ENCODE peak calls at places on chromosome 7, in eight cellular contexts. One of them, this sample, is unnamed.

GRCh38 chr7:54839538-54840213 is 80.7 kb upstream of the SEC61G start:
- DNase-seq in CD14-positive monocyte: no peak
- DNase-seq in psoas muscle: peak; percentile 79
- DNase-seq in NCI-H526 treated with DMSO at 0.1 percent for 48 hours: no peak
- DNase-seq in fibroblast of pulmonary artery: peak; percentile 49
- DNase-seq in D341Med: peak; percentile 55
- DNase-seq in activated T-cell treated with anti-CD3 and anti-CD28 coated beads, Interleukin-2, amount 50 U/mL, for 1 hour: no peak
- DNase-seq in B cell: no peak
- DNase-seq in this sample: no peak

GRCh38 chr7:43296306-43296705 is 183.9 kb downstream of the HECW1 start:
- DNase-seq in B cell: no peak
- DNase-seq in psoas muscle: peak; percentile 20
- DNase-seq in CD14-positive monocyte: no peak
- DNase-seq in activated T-cell treated with anti-CD3 and anti-CD28 coated beads, Interleukin-2, amount 50 U/mL, for 1 hour: no peak
- DNase-seq in fibroblast of pulmonary artery: no peak
- DNase-seq in NCI-H526 treated with DMSO at 0.1 percent for 48 hours: no peak
- DNase-seq in D341Med: no peak
- DNase-seq in this sample: no peak

GRCh38 chr7:112105584-112106540 is 100.3 kb downstream of the DOCK4 start:
- DNase-seq in activated T-cell treated with anti-CD3 and anti-CD28 coated beads, Interleukin-2, amount 50 U/mL, for 1 hour: no peak
- DNase-seq in NCI-H526 treated with DMSO at 0.1 percent for 48 hours: no peak
- DNase-seq in B cell: no peak
- DNase-seq in CD14-positive monocyte: no peak
- DNase-seq in fibroblast of pulmonary artery: no peak
- DNase-seq in psoas muscle: no peak
- DNase-seq in D341Med: no peak
- DNase-seq in this sample: no peak

GRCh38 chr7:90582164-90582563 is 14.0 kb upstream of the CDK14 start:
- DNase-seq in psoas muscle: no peak
- DNase-seq in activated T-cell treated with anti-CD3 and anti-CD28 coated beads, Interleukin-2, amount 50 U/mL, for 1 hour: no peak
- DNase-seq in NCI-H526 treated with DMSO at 0.1 percent for 48 hours: no peak
- DNase-seq in CD14-positive monocyte: no peak
- DNase-seq in B cell: no peak
- DNase-seq in D341Med: no peak
- DNase-seq in fibroblast of pulmonary artery: peak; percentile 64
- DNase-seq in this sample: no peak

GRCh38 chr7:37153376-37153775 is 295.3 kb downstream of the ELMO1 start:
- DNase-seq in psoas muscle: no peak
- DNase-seq in fibroblast of pulmonary artery: no peak
- DNase-seq in NCI-H526 treated with DMSO at 0.1 percent for 48 hours: no peak
- DNase-seq in CD14-positive monocyte: no peak
- DNase-seq in B cell: no peak
- DNase-seq in activated T-cell treated with anti-CD3 and anti-CD28 coated beads, Interleukin-2, amount 50 U/mL, for 1 hour: no peak
- DNase-seq in D341Med: no peak
- DNase-seq in this sample: no peak

GRCh38 chr7:17492437-17492836 is 194.0 kb downstream of the AHR start:
- DNase-seq in psoas muscle: no peak
- DNase-seq in NCI-H526 treated with DMSO at 0.1 percent for 48 hours: no peak
- DNase-seq in fibroblast of pulmonary artery: no peak
- DNase-seq in D341Med: no peak
- DNase-seq in B cell: no peak
- DNase-seq in CD14-positive monocyte: no peak
- DNase-seq in activated T-cell treated with anti-CD3 and anti-CD28 coated beads, Interleukin-2, amount 50 U/mL, for 1 hour: no peak
- DNase-seq in this sample: no peak

GRCh38 chr7:35839860-35840854 is 39.3 kb downstream of the SEPTIN7 start:
- DNase-seq in NCI-H526 treated with DMSO at 0.1 percent for 48 hours: no peak
- DNase-seq in B cell: no peak
- DNase-seq in CD14-positive monocyte: no peak
- DNase-seq in psoas muscle: no peak
- DNase-seq in fibroblast of pulmonary artery: peak; percentile 37
- DNase-seq in D341Med: no peak
- DNase-seq in activated T-cell treated with anti-CD3 and anti-CD28 coated beads, Interleukin-2, amount 50 U/mL, for 1 hour: no peak
- DNase-seq in this sample: no peak

GRCh38 chr7:137619181-137619580 is 227.6 kb downstream of the DGKI start:
- DNase-seq in CD14-positive monocyte: no peak
- DNase-seq in activated T-cell treated with anti-CD3 and anti-CD28 coated beads, Interleukin-2, amount 50 U/mL, for 1 hour: no peak
- DNase-seq in fibroblast of pulmonary artery: no peak
- DNase-seq in D341Med: no peak
- DNase-seq in B cell: no peak
- DNase-seq in NCI-H526 treated with DMSO at 0.1 percent for 48 hours: no peak
- DNase-seq in psoas muscle: no peak
- DNase-seq in this sample: no peak

GRCh38 chr7:12889391-12889790 is 202.0 kb downstream of the ARL4A start:
- DNase-seq in NCI-H526 treated with DMSO at 0.1 percent for 48 hours: no peak
- DNase-seq in D341Med: no peak
- DNase-seq in psoas muscle: no peak
- DNase-seq in activated T-cell treated with anti-CD3 and anti-CD28 coated beads, Interleukin-2, amount 50 U/mL, for 1 hour: no peak
- DNase-seq in B cell: no peak
- DNase-seq in CD14-positive monocyte: no peak
- DNase-seq in fibroblast of pulmonary artery: peak; percentile 29
- DNase-seq in this sample: no peak

GRCh38 chr7:114008696-114009095 is 89.9 kb upstream of the PPP1R3A start:
- DNase-seq in CD14-positive monocyte: no peak
- DNase-seq in fibroblast of pulmonary artery: no peak
- DNase-seq in psoas muscle: no peak
- DNase-seq in D341Med: no peak
- DNase-seq in activated T-cell treated with anti-CD3 and anti-CD28 coated beads, Interleukin-2, amount 50 U/mL, for 1 hour: no peak
- DNase-seq in NCI-H526 treated with DMSO at 0.1 percent for 48 hours: no peak
- DNase-seq in B cell: no peak
- DNase-seq in this sample: peak; percentile 26

GRCh38 chr7:79951415-79951814 is 183.2 kb upstream of the GNAI1 start:
- DNase-seq in CD14-positive monocyte: no peak
- DNase-seq in activated T-cell treated with anti-CD3 and anti-CD28 coated beads, Interleukin-2, amount 50 U/mL, for 1 hour: no peak
- DNase-seq in fibroblast of pulmonary artery: no peak
- DNase-seq in D341Med: no peak
- DNase-seq in B cell: no peak
- DNase-seq in psoas muscle: no peak
- DNase-seq in NCI-H526 treated with DMSO at 0.1 percent for 48 hours: no peak
- DNase-seq in this sample: no peak

GRCh38 chr7:42237891-42238531 is 1.0 kb upstream of the GLI3 start:
- DNase-seq in activated T-cell treated with anti-CD3 and anti-CD28 coated beads, Interleukin-2, amount 50 U/mL, for 1 hour: no peak
- DNase-seq in fibroblast of pulmonary artery: peak; percentile 62
- DNase-seq in NCI-H526 treated with DMSO at 0.1 percent for 48 hours: no peak
- DNase-seq in D341Med: peak; percentile 46
- DNase-seq in psoas muscle: peak; percentile 80
- DNase-seq in CD14-positive monocyte: no peak
- DNase-seq in B cell: peak; percentile 11
- DNase-seq in this sample: no peak

This sample was measured in NCI-H774.